ENCODE peak calls at places on chromosomes 12 and 14, in ten cellular contexts. F is sciatic nerve; J is central memory CD8-positive, alpha-beta T cell; Q is naive thymus-derived CD8-positive, alpha-beta T cell; Z is HCT116; T is activated CD8-positive, alpha-beta memory T cell treated with anti-CD3 and anti-CD28 coated beads, Interleukin-2, amount 10 ng/mL, durations not matched to agents 7 days and 5 days; V is activated CD8-positive, alpha-beta T cell treated with anti-CD3 and anti-CD28 coated beads, Interleukin-2, amount 10 ng/mL, durations not matched to agents 7 days and 5 days; X is activated T-cell treated with anti-CD3 and anti-CD28 coated beads, Interleukin-2, amount 50 U/mL, for 72 hours; W is lower lobe of right lung; O is heart left ventricle. M is an unnamed sample.

GRCh38 chr12:63955831-63956685 is 111.6 kb downstream of the SRGAP1 start:
- ATAC-seq in J (no peak), F (peak), V (no peak), T (no peak), X (no peak), O (peak), W (peak), Z (no peak), Q (no peak), M (peak)

GRCh38 chr14:60642270-60642789 is 6.9 kb downstream of the SIX1 start:
- ATAC-seq in T (peak), F (no peak), O (peak), Z (no peak), J (no peak), V (no peak), W (peak), Q (peak), X (peak), M (no peak)

GRCh38 chr14:100994082-100994481 is 90.6 kb upstream of the RTL1 start:
- ATAC-seq in X (no peak), T (no peak), O (no peak), J (no peak), F (no peak), Z (peak), V (no peak), Q (no peak), W (no peak), M (no peak)

GRCh38 chr14:53968756-53969155 is 12.1 kb upstream of the BMP4 start:
- ATAC-seq in Q (no peak), T (no peak), X (no peak), Z (no peak), W (no peak), F (no peak), J (no peak), V (no peak), O (no peak), M (no peak)

GRCh38 chr12:22653790-22654189 is 28.8 kb downstream of the ETNK1 start:
- ATAC-seq in Q (no peak), O (no peak), V (no peak), F (no peak), Z (no peak), T (no peak), J (no peak), X (no peak), W (no peak), M (no peak)

GRCh38 chr14:99095369-99095768 is 176.6 kb downstream of the BCL11B start:
- ATAC-seq in O (no peak), X (no peak), W (no peak), V (no peak), F (no peak), Q (no peak), Z (no peak), T (no peak), J (no peak), M (no peak)

GRCh38 chr12:117580718-117581062 is 219.3 kb upstream of the NOS1 start:
- ATAC-seq in Z (peak), F (peak), X (no peak), T (no peak), J (no peak), V (peak), O (peak), W (peak), Q (no peak), M (peak)

GRCh38 chr14:103719766-103720165 is 4.2 kb downstream of the ZFYVE21 start:
- ATAC-seq in W (no peak), O (no peak), T (no peak), Z (no peak), V (no peak), X (no peak), Q (no peak), F (no peak), J (no peak), M (no peak)

GRCh38 chr12:97748298-97748697 is 285.7 kb downstream of the RMST start:
- ATAC-seq in T (no peak), J (no peak), Z (no peak), F (no peak), W (no peak), Q (no peak), X (no peak), O (no peak), V (no peak), M (peak)

GRCh38 chr12:85357609-85358008 is 77.6 kb downstream of the ALX1 start:
- ATAC-seq in T (no peak), Z (no peak), O (no peak), F (no peak), V (no peak), W (no peak), Q (no peak), X (no peak), J (no peak), M (no peak)